ENCODE peak calls at places on chromosomes 2 and 18, in four cellular contexts. V is GM12878, J is H1, G is HepG2. B is an unnamed sample.

GRCh38 chr2:98875081-98875728 is 60.8 kb downstream of the CRACDL start:
- DNase-seq in G (no peak), J (peak; percentile 30), V (peak; percentile 4), B (no peak)

GRCh38 chr2:233051241-233052149 is 8.6 kb upstream of the INPP5D start:
- DNase-seq in G (no peak), V (no peak), J (peak; percentile 83), B (no peak)

GRCh38 chr2:158775273-158776027 is 19.7 kb upstream of the DAPL1 start:
- DNase-seq in V (no peak), G (no peak), J (no peak), B (no peak)

GRCh38 chr18:14104906-14105748 is 27.1 kb downstream of the ZNF519 start:
- DNase-seq in J (no peak), V (no peak), G (peak; percentile 6), B (no peak)

GRCh38 chr2:186575302-186575701 is 14.6 kb upstream of the ITGAV start:
- DNase-seq in V (no peak), J (no peak), G (peak; percentile 94), B (peak; percentile 41)

GRCh38 chr2:128625421-128625820 is 306.8 kb upstream of the HS6ST1 start:
- DNase-seq in V (no peak), G (no peak), J (no peak), B (no peak)

GRCh38 chr2:157087373-157088005 is 170.0 kb upstream of the GALNT5 start:
- DNase-seq in G (no peak), J (no peak), V (no peak), B (no peak)

GRCh38 chr2:60958361-60958760 is 59.2 kb upstream of the PEX13 start:
- DNase-seq in J (no peak), G (no peak), V (no peak), B (no peak)

GRCh38 chr2:108414256-108414876 is 34.6 kb upstream of the GCC2 start:
- DNase-seq in V (no peak), J (no peak), G (peak; percentile 12), B (no peak)

GRCh38 chr2:119826370-119826961 is 66.7 kb downstream of the PTPN4 start:
- DNase-seq in G (peak; percentile 54), V (no peak), J (no peak), B (peak; percentile 48)

GRCh38 chr2:175170679-175171304 is 2.8 kb upstream of the ATF2 start:
- DNase-seq in G (no peak), J (no peak), V (no peak), B (no peak)

GRCh38 chr2:171531291-171531690 is 9.0 kb downstream of the CYBRD1 start:
- DNase-seq in V (no peak), G (no peak), J (no peak), B (no peak)

GRCh38 chr2:2523395-2524339 is 192.6 kb upstream of the MYT1L start:
- DNase-seq in J (no peak), V (no peak), G (no peak), B (no peak)

GRCh38 chr2:9565436-9566153 is 10.0 kb upstream of the ADAM17 start:
- DNase-seq in V (no peak), G (no peak), J (no peak), B (no peak)

GRCh38 chr18:66792466-66792865 is 188.6 kb upstream of the CDH19 start:
- DNase-seq in G (no peak), V (no peak), J (no peak), B (no peak)

GRCh38 chr18:10524507-10525425 is 1.1 kb upstream of the NAPG start:
- DNase-seq in V (no peak), J (no peak), G (peak; percentile 75), B (no peak)

GRCh38 chr2:200380139-200380561 is 73.7 kb downstream of the SPATS2L start:
- DNase-seq in G (no peak), J (no peak), V (no peak), B (no peak)

GRCh38 chr2:175111200-175111657 is 56.8 kb downstream of the ATF2 start:
- DNase-seq in J (no peak), G (peak; percentile 61), V (peak; percentile 7), B (peak; percentile 51)

GRCh38 chr18:22847392-22847791 is 85.7 kb upstream of the RBBP8 start:
- DNase-seq in V (no peak), G (no peak), J (no peak), B (no peak)

GRCh38 chr2:175627405-175627804 is 374.7 kb downstream of the LNPK start:
- DNase-seq in J (no peak), V (no peak), G (no peak), B (no peak)

GRCh38 chr2:110675679-110676078 is 2.2 kb downstream of the BUB1 start:
- DNase-seq in J (no peak), G (no peak), V (no peak), B (no peak)

GRCh38 chr2:152407204-152407721 is 72.3 kb downstream of the FMNL2 start:
- DNase-seq in V (peak; percentile 55), G (no peak), J (peak; percentile 58), B (peak; percentile 28)

GRCh38 chr18:63446266-63446665 is 24.0 kb upstream of the VPS4B start:
- DNase-seq in V (no peak), J (no peak), G (no peak), B (no peak)

GRCh38 chr2:170076189-170076588 is 101.8 kb upstream of the MYO3B start:
- DNase-seq in J (no peak), V (no peak), G (no peak), B (no peak)

GRCh38 chr18:75161629-75162028 is 47.3 kb downstream of the PTGR3 start:
- DNase-seq in G (peak; percentile 77), J (no peak), V (no peak), B (no peak)

GRCh38 chr18:75164479-75164878 is 44.5 kb downstream of the PTGR3 start:
- DNase-seq in V (no peak), G (no peak), J (no peak), B (no peak)

GRCh38 chr18:75163736-75164135 is 45.2 kb downstream of the PTGR3 start:
- DNase-seq in V (no peak), J (no peak), G (no peak), B (no peak)

GRCh38 chr18:75162978-75163377 is 46.0 kb downstream of the PTGR3 start:
- DNase-seq in J (no peak), G (no peak), V (no peak), B (no peak)

GRCh38 chr18:75162467-75162866 is 46.5 kb downstream of the PTGR3 start:
- DNase-seq in J (no peak), G (no peak), V (no peak), B (no peak)
- TF ChIP-seq TCF12 in J (no peak), G (no peak), V (no peak), B (no peak)

DNA sequence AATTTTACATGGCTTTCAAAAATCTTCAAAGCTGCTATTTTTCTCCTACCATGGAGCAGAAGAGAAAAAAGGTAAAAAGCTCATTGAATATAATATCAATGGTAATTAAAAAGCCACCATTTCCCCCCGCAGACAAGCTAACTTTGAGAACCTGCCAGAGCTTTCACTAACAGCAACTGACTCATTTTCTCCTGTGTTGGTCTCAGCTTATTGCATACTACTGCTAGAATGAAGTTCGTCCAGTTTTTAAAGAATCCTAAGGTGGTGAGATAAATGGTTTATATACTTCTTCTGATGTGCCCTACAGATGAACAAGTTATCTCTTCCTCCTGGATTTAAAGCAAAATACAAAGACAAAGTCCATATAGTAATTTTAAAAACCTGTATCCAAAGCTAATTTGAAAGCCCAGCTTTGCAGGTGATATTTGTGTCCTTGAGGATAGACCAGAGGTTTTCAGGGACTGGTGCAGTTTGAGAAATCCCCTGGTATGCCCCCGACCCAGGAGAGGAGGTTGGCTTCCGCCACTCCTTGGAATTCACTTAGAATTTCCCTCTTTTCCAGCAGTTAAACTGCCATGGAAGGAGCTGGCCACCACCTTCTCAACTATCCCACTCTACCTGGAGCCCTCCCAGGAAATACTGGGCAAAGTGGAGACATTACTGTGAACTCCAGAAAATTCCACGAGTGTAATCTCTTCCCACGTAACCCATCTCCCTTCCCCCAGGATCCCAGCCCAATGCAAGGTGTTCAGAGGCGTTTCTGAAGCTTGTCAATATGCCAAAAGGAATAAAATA is 17.5 kb downstream of the YPEL5 start:
- DNase-seq in V (no peak), G (no peak), J (no peak), B (no peak)
- H3K9ac ChIP-seq in V (no peak overlapping the region), G (no peak overlapping the region), J (no peak overlapping the region), B (no peak overlapping the region)

GRCh38 chr2:20444993-20445910 is 1.6 kb upstream of the RHOB start:
- DNase-seq in G (no peak), J (no peak), V (no peak), B (no peak)
- TF ChIP-seq TCF12 in G (no peak), J (no peak), V (no peak), B (no peak)

GRCh38 chr2:30305235-30305634 is 73.9 kb downstream of the LBH start:
- DNase-seq in J (no peak), G (no peak), V (no peak), B (no peak)
- H3K9ac ChIP-seq in J (no peak overlapping the region), G (no peak overlapping the region), V (no peak overlapping the region), B (peak overlapping the region; percentile 35)

GRCh38 chr2:25587361-25587760 is 86.0 kb downstream of the DTNB start:
- DNase-seq in G (no peak), J (no peak), V (no peak), B (peak; percentile 28)
- TF ChIP-seq TCF12 in G (no peak), J (no peak), V (peak; percentile 58), B (peak; percentile 41)